ENCODE peak calls at places on chromosomes 13 and 19, in four cellular contexts. V, T, W and Y are unnamed samples.

GRCh38 chr13:99986751-99987150 is 5.2 kb downstream of the ZIC2 start:
- DNase-seq in V (no peak), T (no peak), W (no peak), Y (peak)

GRCh38 chr13:105139380-105140285 is 1395.8 kb downstream of the EFNB2 start:
- DNase-seq in V (peak), T (peak), W (no peak), Y (peak)

GRCh38 chr13:71811344-71811743 is 55.7 kb downstream of the DACH1 start:
- DNase-seq in V (no peak), T (no peak), W (no peak), Y (peak)

GRCh38 chr19:48421548-48421947 is 24.2 kb upstream of the GRWD1 start:
- DNase-seq in V (no peak), T (no peak), W (no peak), Y (no peak)

GRCh38 chr19:58577581-58578429 is 4.7 kb upstream of the MZF1 start:
- DNase-seq in V (no peak), T (no peak), W (no peak), Y (no peak)

GRCh38 chr13:96119921-96120320 is 30.0 kb downstream of the HS6ST3 start:
- DNase-seq in V (no peak), T (no peak), W (no peak), Y (peak)

GRCh38 chr19:34404109-34404909 is at the start of gene PDCD2L:
- DNase-seq in V (peak), T (peak), W (peak), Y (peak)

GRCh38 chr13:100497394-100497793 is 91.2 kb downstream of the GGACT start:
- DNase-seq in V (no peak), T (no peak), W (peak), Y (no peak)

GRCh38 chr13:86830046-86830445 is 841.1 kb upstream of the SLITRK5 start:
- DNase-seq in V (no peak), T (no peak), W (no peak), Y (no peak)

GRCh38 chr19:14432817-14433453 is at the start of gene PKN1:
- DNase-seq in V (no peak), T (peak), W (peak), Y (peak)

GRCh38 chr19:5263615-5264014 is 77.0 kb downstream of the PTPRS start:
- DNase-seq in V (no peak), T (no peak), W (no peak), Y (no peak)

GRCh38 chr13:110949116-110949515 is 34.2 kb upstream of the ANKRD10 start:
- DNase-seq in V (no peak), T (no peak), W (no peak), Y (no peak)

GRCh38 chr13:75715598-75716523 is 79.7 kb downstream of the LMO7 start:
- DNase-seq in V (peak), T (no peak), W (no peak), Y (no peak)

GRCh38 chr19:47112664-47113445 is 721 bp downstream of the ZC3H4 start:
- DNase-seq in V (peak), T (peak), W (peak), Y (peak)

GRCh38 chr19:3980353-3981251 is 4.7 kb downstream of the EEF2 start:
- DNase-seq in V (no peak), T (no peak), W (no peak), Y (no peak)

GRCh38 chr13:40786568-40786996 is 2.8 kb upstream of the SLC25A15 start:
- DNase-seq in V (no peak), T (no peak), W (peak), Y (no peak)

DNA sequence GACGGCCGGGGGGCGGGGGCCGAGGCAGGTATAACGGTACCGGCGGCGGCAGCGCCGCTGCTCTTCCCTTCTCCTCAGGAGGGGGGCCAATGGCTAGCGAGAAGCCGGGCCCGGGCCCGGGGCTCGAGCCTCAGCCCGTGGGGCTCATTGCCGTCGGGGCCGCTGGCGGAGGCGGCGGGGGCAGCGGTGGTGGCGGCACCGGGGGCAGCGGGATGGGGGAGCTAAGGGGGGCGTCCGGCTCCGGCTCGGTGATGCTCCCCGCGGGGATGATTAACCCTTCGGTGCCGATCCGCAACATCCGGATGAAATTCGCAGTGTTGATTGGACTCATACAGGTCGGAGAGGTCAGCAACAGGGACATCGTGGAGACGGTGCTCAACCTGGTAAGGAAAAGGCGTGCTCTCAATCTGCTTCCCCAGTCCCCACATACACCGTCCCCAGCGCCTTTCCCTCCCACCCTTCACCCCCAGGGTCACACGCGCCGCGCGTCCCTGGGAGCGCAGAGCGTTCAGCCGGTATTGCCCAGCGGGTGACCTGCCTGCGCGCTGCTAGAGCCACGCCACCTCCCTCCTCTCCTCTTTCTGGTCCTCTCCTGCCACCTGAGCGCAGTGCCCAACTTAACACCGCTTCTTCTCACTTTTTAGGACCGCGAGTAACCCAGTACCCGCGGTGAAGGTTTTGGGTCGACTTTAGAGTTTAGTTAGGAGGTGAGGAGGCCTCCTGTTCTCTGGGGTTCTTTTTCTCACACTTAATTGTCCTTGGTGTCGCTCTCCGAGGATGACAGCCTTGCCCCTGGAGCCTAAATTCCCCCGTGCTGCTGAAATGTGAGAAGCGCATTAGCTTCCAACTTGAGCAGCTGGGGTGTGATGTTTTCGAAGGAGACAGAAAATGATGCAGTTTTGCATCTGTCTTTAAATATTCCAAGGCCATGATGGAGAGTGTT is 933 bp downstream of the NBEA start:
- DNase-seq in V (no peak), T (peak), W (no peak), Y (peak)
- TF ChIP-seq JUNB in V (no peak), T (no peak), W (no peak), Y (no peak)

DNA sequence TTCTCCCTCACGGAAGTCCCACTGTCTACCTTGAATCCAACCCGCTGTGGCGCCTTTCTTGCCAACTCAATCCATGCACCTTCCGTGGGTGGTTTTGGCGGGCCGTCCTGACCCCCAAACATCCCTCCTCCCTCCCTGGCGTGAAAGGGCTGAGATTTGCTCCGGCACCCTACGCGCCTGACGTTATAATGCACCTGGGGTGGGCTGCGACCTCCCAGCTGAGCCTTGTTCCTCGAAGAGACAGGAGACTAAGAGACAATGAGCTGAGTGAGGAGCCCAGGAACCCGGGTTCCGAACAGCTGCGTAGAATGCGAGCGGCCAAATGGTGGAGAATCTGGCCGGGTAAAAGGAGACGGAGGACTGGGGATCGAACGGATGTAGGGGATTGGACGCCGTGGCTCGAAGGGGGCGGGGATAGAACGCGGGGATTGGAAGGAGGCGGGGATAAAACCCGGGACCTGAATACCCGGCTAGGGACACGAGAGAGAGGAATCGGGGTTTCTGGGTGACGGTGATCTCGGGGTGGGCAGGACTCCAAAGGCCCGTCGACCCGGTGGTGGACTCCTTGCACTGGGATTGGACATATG is at the start of gene CPT1C:
- DNase-seq in V (no peak), T (no peak), W (no peak), Y (peak)
- TF ChIP-seq JUNB in V (no peak), T (no peak), W (no peak), Y (no peak)

GRCh38 chr19:17263712-17264640 is 569 bp downstream of the USHBP1 start:
- DNase-seq in V (no peak), T (no peak), W (no peak), Y (no peak)

GRCh38 chr19:17259118-17259780 is 5.3 kb downstream of the USHBP1 start:
- DNase-seq in V (no peak), T (no peak), W (no peak), Y (no peak)

GRCh38 chr19:17259934-17260333 is 4.6 kb downstream of the USHBP1 start:
- DNase-seq in V (no peak), T (no peak), W (no peak), Y (no peak)

GRCh38 chr19:17262557-17262956 is 2.0 kb downstream of the USHBP1 start:
- DNase-seq in V (no peak), T (no peak), W (no peak), Y (no peak)

DNA sequence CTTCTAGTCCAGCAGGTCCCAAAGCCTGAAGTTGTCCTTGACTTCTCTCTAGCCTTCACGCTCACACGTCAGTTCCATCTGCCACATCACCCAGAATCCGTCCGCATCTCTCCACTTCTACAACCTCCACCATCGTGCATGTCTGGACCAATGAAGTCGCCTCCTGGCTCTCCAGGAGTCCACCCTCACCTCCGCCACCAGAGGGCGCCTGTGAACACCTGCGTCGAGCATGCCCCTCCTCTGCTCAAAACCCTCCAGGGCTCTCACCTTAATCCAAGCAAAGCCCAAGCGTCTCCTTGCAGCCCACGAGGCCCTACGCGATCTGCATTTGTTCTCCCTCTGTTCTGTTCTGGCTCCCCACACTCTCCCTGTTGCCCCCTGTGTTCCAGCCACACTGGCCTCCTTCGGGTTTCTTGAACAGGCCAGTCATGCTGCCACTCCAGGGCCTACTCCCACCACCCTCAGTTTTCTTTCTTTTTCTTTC is 3.7 kb downstream of the USHBP1 start:
- DNase-seq in V (no peak), T (peak), W (peak), Y (peak)
- TF ChIP-seq JUNB in V (no peak), T (no peak), W (no peak), Y (no peak)

DNA sequence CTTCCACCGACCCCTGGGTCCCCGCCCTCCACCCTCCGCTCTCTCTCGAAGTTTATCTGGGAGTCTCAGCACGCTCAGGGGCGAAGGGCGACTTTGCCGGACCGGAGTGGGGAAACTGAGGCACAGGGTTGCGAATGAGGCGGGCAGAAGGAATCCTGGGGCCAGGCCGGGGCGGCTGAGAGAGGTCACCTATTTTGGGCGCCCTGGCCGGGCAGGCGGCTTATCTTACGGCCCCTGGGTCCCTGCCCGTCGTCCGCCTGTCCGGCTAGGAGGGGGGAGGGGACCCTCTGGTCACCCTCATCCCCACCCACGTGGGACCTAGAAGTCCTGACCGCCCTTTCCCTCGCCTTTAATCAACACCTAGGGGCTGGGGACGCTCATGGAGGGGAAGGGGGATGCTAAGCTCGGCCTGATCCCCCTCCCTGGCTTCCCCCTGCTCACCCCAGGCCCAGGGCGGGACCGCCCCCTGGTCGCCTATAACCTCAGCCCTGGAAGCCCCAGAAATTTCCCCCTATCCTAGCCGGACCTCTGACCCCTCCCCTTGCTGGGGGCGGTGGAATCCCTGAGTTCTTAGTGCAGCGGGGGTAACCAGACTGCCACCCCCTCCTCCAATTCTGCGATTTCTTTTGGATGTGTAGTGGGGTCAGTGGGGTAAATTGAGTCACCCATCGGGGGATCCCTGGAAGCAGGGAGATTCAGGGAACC is 556 bp downstream of the TRIP10 start:
- DNase-seq in V (no peak), T (peak), W (peak), Y (peak)
- TF ChIP-seq JUNB in V (no peak), T (no peak), W (no peak), Y (no peak)

GRCh38 chr13:84118845-84119409 is 236.7 kb upstream of the SLITRK1 start:
- DNase-seq in V (no peak), T (no peak), W (no peak), Y (no peak)

GRCh38 chr13:84126671-84127171 is 244.4 kb upstream of the SLITRK1 start:
- DNase-seq in V (peak), T (no peak), W (no peak), Y (no peak)

DNA sequence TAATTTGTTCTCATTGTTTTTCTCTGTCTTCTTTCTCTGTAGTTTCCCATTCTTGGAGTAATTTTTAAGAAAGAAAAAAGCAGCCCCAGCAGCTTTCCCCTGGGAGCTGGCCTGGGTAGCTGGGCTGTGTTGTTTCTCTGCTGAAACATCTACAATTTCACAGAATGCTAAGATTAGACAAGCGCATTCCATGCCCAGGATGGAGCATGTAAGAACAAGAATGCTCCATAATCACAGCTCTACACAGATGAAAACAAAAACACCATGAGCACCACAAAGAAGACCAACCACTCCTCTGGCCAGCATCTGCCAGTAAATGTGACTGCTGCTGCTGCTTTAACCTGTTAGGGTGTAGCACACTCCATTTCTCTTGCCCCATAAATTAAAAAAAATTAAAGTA is 239.2 kb upstream of the SLITRK1 start:
- DNase-seq in V (no peak), T (no peak), W (no peak), Y (no peak)
- TF ChIP-seq JUNB in V (no peak), T (no peak), W (no peak), Y (no peak)